ENCODE peak calls at places on chromosomes 7 and 10, in four cellular contexts. R is T-cell, G is NCI-H1048, L is NCI-H345. I is an unnamed sample.

GRCh38 chr10:5624701-5625100 is 41.7 kb downstream of the ASB13 start:
- DNase-seq in R (no peak), G (no peak), L (no peak), I (no peak)

GRCh38 chr7:73909051-73909941 is 48.3 kb downstream of the TMEM270 start:
- DNase-seq in R (no peak), G (no peak), L (no peak), I (no peak)

GRCh38 chr10:7407368-7408002 is 3.3 kb downstream of the SFMBT2 start:
- DNase-seq in R (no peak), G (no peak), L (no peak), I (no peak)

GRCh38 chr7:1419310-1419634 is 40.0 kb downstream of the MICALL2 start:
- DNase-seq in R (no peak), G (no peak), L (no peak), I (no peak)

GRCh38 chr7:116512524-116513188 is 12.2 kb upstream of the CAV1 start:
- DNase-seq in R (no peak), G (no peak), L (no peak), I (no peak)

GRCh38 chr7:138898255-138898654 is 82.9 kb downstream of the KIAA1549 start:
- DNase-seq in R (no peak), G (no peak), L (no peak), I (no peak)

GRCh38 chr7:91826377-91826776 is 54.1 kb downstream of the MTERF1 start:
- DNase-seq in R (no peak), G (no peak), L (no peak), I (no peak)

GRCh38 chr10:23968296-23968695 is 240.6 kb upstream of the KIAA1217 start:
- DNase-seq in R (no peak), G (no peak), L (no peak), I (no peak)

GRCh38 chr7:77368974-77369373 is 47.2 kb downstream of the GSAP start:
- DNase-seq in R (no peak), G (no peak), L (no peak), I (no peak)

GRCh38 chr10:110918633-110919348 is at the start of gene BBIP1:
- DNase-seq in R (peak), G (peak), L (peak), I (peak)

GRCh38 chr7:156612930-156613329 is 27.6 kb upstream of the RNF32 start:
- DNase-seq in R (peak), G (no peak), L (no peak), I (no peak)

GRCh38 chr10:117609095-117609821 is 66.7 kb downstream of the EMX2 start:
- DNase-seq in R (no peak), G (no peak), L (no peak), I (no peak)

GRCh38 chr7:73515184-73515583 is 6.9 kb downstream of the BAZ1B start:
- DNase-seq in R (no peak), G (no peak), L (no peak), I (no peak)

GRCh38 chr7:65037740-65038678 is 31.5 kb upstream of the ERV3-1 start:
- DNase-seq in R (peak), G (no peak), L (peak), I (peak)

GRCh38 chr7:140673063-140673769 is 471 bp downstream of the ADCK2 start:
- DNase-seq in R (peak), G (no peak), L (peak), I (peak)

GRCh38 chr7:29146888-29147609 is 712 bp upstream of the CPVL start:
- DNase-seq in R (no peak), G (no peak), L (peak), I (no peak)

GRCh38 chr7:22879718-22880306 is 57.2 kb upstream of the TOMM7 start:
- DNase-seq in R (no peak), G (no peak), L (no peak), I (no peak)

I was measured in natural killer cell.